ENCODE peak calls at places on chromosome 17, in eight cellular contexts. I, H, R, Q, P, F, V and G are unnamed samples.

GRCh38 chr17:33596904-33597303 is 303.8 kb upstream of the ASIC2 start:
- DNase-seq in F (no peak), I (no peak), H (no peak), P (no peak), R (no peak), Q (no peak), V (no peak), G (no peak)

GRCh38 chr17:70168044-70168978 is 1.0 kb upstream of the KCNJ2 start:
- DNase-seq in R (peak; percentile 20), Q (peak; percentile 71), F (peak; percentile 60), I (peak; percentile 47), V (peak; percentile 21), P (peak; percentile 12), H (no peak), G (no peak)

GRCh38 chr17:17783121-17783824 is 53.5 kb downstream of the SREBF1 start:
- DNase-seq in Q (peak; percentile 88), P (no peak), V (no peak), R (peak; percentile 78), I (no peak), F (peak; percentile 52), H (peak; percentile 61), G (peak; percentile 50)

GRCh38 chr17:81794509-81794908 is 9.4 kb upstream of the GCGR start:
- DNase-seq in I (no peak), F (no peak), H (no peak), V (no peak), Q (peak; percentile 73), R (peak; percentile 67), P (no peak), G (no peak)

GRCh38 chr17:9696279-9697044 is 51.1 kb downstream of the USP43 start:
- DNase-seq in F (no peak), Q (no peak), H (no peak), P (no peak), V (no peak), R (no peak), I (no peak), G (no peak)

GRCh38 chr17:40373324-40373723 is 8.8 kb upstream of the GJD3 start:
- DNase-seq in V (peak; percentile 57), P (peak; percentile 59), F (peak; percentile 70), R (no peak), H (no peak), I (no peak), Q (no peak), G (no peak)

GRCh38 chr17:34443832-34444469 is 80.9 kb upstream of the CCL1 start:
- DNase-seq in R (peak; percentile 45), I (no peak), P (no peak), Q (no peak), H (no peak), F (peak; percentile 13), V (no peak), G (no peak)

GRCh38 chr17:32688221-32688620 is 188.7 kb downstream of the MYO1D start:
- DNase-seq in Q (no peak), P (no peak), F (no peak), H (no peak), V (no peak), R (no peak), I (no peak), G (no peak)

GRCh38 chr17:82772026-82772425 is 20.2 kb downstream of the TBCD start:
- DNase-seq in P (peak; percentile 45), Q (peak; percentile 77), F (peak; percentile 59), V (peak; percentile 35), H (no peak), R (no peak), I (no peak), G (no peak)

GRCh38 chr17:77323413-77324171 is 182.8 kb downstream of the SEC14L1 start:
- DNase-seq in V (no peak), P (no peak), I (no peak), H (peak; percentile 29), F (peak; percentile 46), R (peak; percentile 49), Q (peak; percentile 38), G (no peak)

GRCh38 chr17:75909051-75909811 is 4.5 kb upstream of the MRPL38 start:
- DNase-seq in Q (peak; percentile 53), H (no peak), R (no peak), I (no peak), P (no peak), V (no peak), F (no peak), G (no peak)

GRCh38 chr17:70394430-70394829 is 225.1 kb downstream of the KCNJ2 start:
- DNase-seq in F (no peak), R (no peak), H (no peak), V (no peak), Q (no peak), I (no peak), P (no peak), G (no peak)

GRCh38 chr17:81727324-81728031 is 15.4 kb downstream of the SLC25A10 start:
- DNase-seq in R (no peak), P (no peak), I (no peak), Q (peak; percentile 88), H (no peak), F (no peak), V (no peak), G (no peak)

GRCh38 chr17:69874220-69874670 is 200.8 kb upstream of the KCNJ16 start:
- DNase-seq in R (no peak), I (peak; percentile 14), V (peak; percentile 86), P (peak; percentile 56), Q (no peak), H (no peak), F (peak; percentile 70), G (no peak)

DNA sequence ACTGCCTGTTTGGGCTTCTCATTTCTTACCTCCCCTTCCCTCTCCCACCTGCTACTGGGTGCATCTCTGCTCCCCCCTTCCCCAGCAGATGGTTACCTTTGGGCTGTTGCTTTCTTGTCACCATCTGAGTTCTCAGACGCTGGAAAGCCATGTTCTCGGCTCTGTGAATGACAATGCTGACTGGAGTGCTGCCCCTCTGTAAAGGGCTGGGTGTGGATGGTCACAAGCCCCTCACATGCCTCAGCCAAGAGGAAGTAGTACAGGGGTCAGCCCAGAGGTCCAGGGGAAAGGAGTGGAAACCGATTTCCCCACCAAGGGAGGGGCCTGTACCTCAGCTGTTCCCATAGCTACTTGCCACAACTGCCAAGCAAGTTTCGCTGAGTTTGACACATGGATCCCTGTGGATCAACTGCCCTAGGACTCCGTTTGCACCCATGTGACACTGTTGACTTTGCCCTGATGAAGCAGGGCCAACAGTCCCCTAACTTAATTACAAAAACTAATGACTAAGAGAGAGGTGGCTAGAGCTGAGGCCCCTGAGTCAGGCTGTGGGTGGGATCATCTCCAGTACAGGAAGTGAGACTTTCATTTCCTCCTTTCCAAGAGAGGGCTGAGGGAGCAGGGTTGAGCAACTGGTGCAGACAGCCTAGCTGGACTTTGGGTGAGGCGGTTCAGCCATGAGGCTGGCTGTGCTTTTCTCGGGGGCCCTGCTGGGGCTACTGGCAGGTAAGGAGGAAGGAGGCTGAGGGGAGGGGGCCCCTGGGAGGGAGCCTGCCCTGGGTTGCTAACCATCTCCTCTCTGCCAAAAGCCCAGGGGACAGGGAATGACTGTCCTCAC is at the start of gene CD68:
- DNase-seq in I (peak; percentile 71), Q (peak; percentile 71), P (peak; percentile 59), F (peak; percentile 89), V (peak; percentile 70), H (no peak), R (peak; percentile 94), G (peak; percentile 64)
- H3K4me3 ChIP-seq in I (no peak within 1 kb of the TSS), Q (peak within 1 kb of the TSS; percentile 28), P (peak within 1 kb of the TSS; percentile 18), F (peak within 1 kb of the TSS; percentile 70), V (peak within 1 kb of the TSS; percentile 15), H (no peak within 1 kb of the TSS), R (peak within 1 kb of the TSS; percentile 46), G (peak within 1 kb of the TSS; percentile 13)

GRCh38 chr17:42866631-42867575 is 15.9 kb downstream of the AOC3 start:
- DNase-seq in V (no peak), R (no peak), Q (no peak), P (no peak), I (no peak), F (no peak), H (no peak), G (no peak)
- H3K4me3 ChIP-seq in V (no peak overlapping the region), R (no peak overlapping the region), Q (no peak overlapping the region), P (no peak overlapping the region), I (no peak overlapping the region), F (no peak overlapping the region), H (no peak overlapping the region), G (no peak overlapping the region)

GRCh38 chr17:3974138-3974687 is 10.0 kb upstream of the ATP2A3 start:
- DNase-seq in Q (no peak), H (no peak), P (no peak), I (no peak), R (peak; percentile 84), F (no peak), V (no peak), G (no peak)

GRCh38 chr17:3974980-3975379 is 10.7 kb upstream of the ATP2A3 start:
- DNase-seq in F (no peak), I (no peak), R (no peak), Q (no peak), H (no peak), P (no peak), V (no peak), G (no peak)

GRCh38 chr17:3972281-3972731 is 8.1 kb upstream of the ATP2A3 start:
- DNase-seq in F (no peak), H (no peak), P (no peak), V (no peak), R (peak; percentile 57), I (no peak), Q (no peak), G (peak; percentile 15)

GRCh38 chr17:3972931-3973330 is 8.7 kb upstream of the ATP2A3 start:
- DNase-seq in I (no peak), Q (no peak), R (no peak), V (no peak), H (no peak), F (no peak), P (no peak), G (no peak)

DNA sequence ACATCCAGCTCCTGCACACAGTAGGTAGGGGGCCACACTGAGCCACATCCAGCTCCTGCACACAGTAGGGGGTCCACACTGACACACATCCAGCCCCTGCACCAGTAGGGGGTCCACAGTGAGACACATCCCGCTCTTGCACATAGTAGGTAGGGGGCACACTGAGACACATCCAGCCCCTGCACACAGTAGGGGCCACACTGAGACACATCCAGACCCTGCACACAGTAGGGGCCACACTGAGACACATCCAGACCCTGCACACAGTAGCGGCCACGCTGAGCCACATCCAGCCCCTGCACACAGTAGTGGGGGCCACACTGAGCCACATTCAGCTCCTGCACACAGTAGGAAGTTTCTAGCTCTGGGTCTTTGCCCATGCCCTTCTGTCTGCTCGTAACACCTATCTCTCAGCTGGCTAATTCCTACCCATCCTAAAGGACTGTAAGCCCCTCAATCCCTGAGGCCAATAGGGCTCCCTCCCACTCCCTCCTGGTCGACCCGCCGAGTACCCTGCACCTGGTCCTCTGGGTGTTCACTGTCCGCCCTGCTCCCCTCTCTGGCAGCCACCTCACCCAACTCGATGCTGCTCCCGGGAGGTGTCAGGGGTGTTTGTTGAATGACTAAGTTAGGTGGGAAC is 9.4 kb upstream of the ATP2A3 start:
- DNase-seq in I (no peak), R (no peak), Q (no peak), V (no peak), F (no peak), H (no peak), P (no peak), G (no peak)
- H3K4me3 ChIP-seq in I (no peak overlapping the region), R (no peak overlapping the region), Q (no peak overlapping the region), V (no peak overlapping the region), F (no peak overlapping the region), H (no peak overlapping the region), P (no peak overlapping the region), G (no peak overlapping the region)

DNA sequence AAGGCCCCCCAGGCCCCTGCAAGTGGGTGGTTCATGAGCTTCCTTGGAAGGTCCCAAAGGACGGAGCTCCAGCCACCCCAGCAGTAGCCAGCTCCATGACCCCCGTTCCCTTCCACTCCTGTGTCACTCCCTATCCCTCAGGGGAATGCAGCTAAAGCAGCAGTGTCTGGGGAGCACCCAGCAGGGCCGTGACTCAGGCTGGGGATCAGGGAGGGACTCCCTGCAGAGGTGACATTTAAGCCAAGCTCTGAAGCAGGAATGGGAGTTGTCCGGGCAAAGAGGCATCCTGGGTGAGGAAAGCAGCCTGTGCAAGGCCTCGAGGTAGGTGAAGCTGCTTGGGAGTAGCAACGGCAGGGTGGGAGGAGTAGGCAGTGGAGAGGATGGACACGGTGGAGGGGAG is 11.1 kb upstream of the NPTX1 start:
- DNase-seq in F (no peak), Q (no peak), P (no peak), I (no peak), R (no peak), H (no peak), V (no peak), G (no peak)
- H3K4me3 ChIP-seq in F (no peak overlapping the region), Q (no peak overlapping the region), P (no peak overlapping the region), I (no peak overlapping the region), R (no peak overlapping the region), H (no peak overlapping the region), V (no peak overlapping the region), G (no peak overlapping the region)